ENCODE peak calls at places on chromosome 5, in five cellular contexts. R is heart right ventricle, J is IMR-90, N is PC-3, B is keratinocyte. Q is an unnamed sample. For H3K9me3, the result is how much of the 10 kb centered on the place peaks cover.

GRCh38 chr5:134438641-134439621 is 27.2 kb upstream of the CDKN2AIPNL start:
- DNase-seq in R (peak), J (peak), N (peak), B (peak), Q (peak)

GRCh38 chr5:41445937-41446563 is 64.4 kb downstream of the PLCXD3 start:
- DNase-seq in R (no peak), J (peak), N (no peak), B (no peak), Q (no peak)

GRCh38 chr5:1343315-1343751 is 1.6 kb downstream of the CLPTM1L start:
- DNase-seq in R (no peak), J (no peak), N (no peak), B (no peak), Q (no peak)

GRCh38 chr5:180604271-180604670 is 13.0 kb upstream of the SCGB3A1 start:
- DNase-seq in R (no peak), J (no peak), N (no peak), B (no peak), Q (peak)

GRCh38 chr5:143435207-143435657 is 31.7 kb upstream of the NR3C1 start:
- DNase-seq in R (no peak), J (peak), N (no peak), B (no peak), Q (no peak)

GRCh38 chr5:115309751-115310370 is 13.4 kb upstream of the CCDC112 start:
- DNase-seq in R (no peak), J (peak), N (peak), B (peak), Q (no peak)

GRCh38 chr5:178078197-178078995 is 34.9 kb upstream of the N4BP3 start:
- DNase-seq in R (no peak), J (peak), N (peak), B (no peak), Q (no peak)

GRCh38 chr5:81212211-81212687 is 20.9 kb upstream of the CKMT2 start:
- DNase-seq in R (no peak), J (no peak), N (no peak), B (no peak), Q (peak)

GRCh38 chr5:55427157-55427556 is 107.6 kb downstream of the PLPP1 start:
- DNase-seq in R (no peak), J (peak), N (peak), B (no peak), Q (peak)

GRCh38 chr5:81242906-81243436 is 9.8 kb downstream of the CKMT2 start:
- DNase-seq in R (no peak), J (no peak), N (no peak), B (no peak), Q (no peak)

GRCh38 chr5:173620784-173621183 is 4.3 kb upstream of the BOD1 start:
- DNase-seq in R (no peak), J (no peak), N (no peak), B (no peak), Q (no peak)

GRCh38 chr5:132095077-132095744 is 21.6 kb downstream of the CSF2 start:
- DNase-seq in R (no peak), J (no peak), N (no peak), B (no peak), Q (no peak)

GRCh38 chr5:39580702-39581498 is 156.1 kb upstream of the DAB2 start:
- DNase-seq in R (no peak), J (peak), N (no peak), B (no peak), Q (no peak)

GRCh38 chr5:149132474-149132873 is 8.8 kb upstream of the ABLIM3 start:
- DNase-seq in R (no peak), J (peak), N (no peak), B (no peak), Q (no peak)

GRCh38 chr5:107248065-107248695 is 422.6 kb downstream of the EFNA5 start:
- DNase-seq in R (peak), J (peak), N (peak), B (peak), Q (peak)

GRCh38 chr5:147398860-147399259 is 111.0 kb downstream of the DPYSL3 start:
- DNase-seq in R (no peak), J (no peak), N (no peak), B (no peak), Q (no peak)

GRCh38 chr5:144575736-144576135 is 405.1 kb downstream of the KCTD16 start:
- DNase-seq in R (no peak), J (no peak), N (no peak), B (no peak), Q (no peak)

GRCh38 chr5:2579126-2579525 is 172.4 kb downstream of the IRX2 start:
- DNase-seq in R (no peak), J (no peak), N (no peak), B (no peak), Q (no peak)

GRCh38 chr5:174520420-174521396 is 203.7 kb upstream of the MSX2 start:
- DNase-seq in R (no peak), J (peak), N (no peak), B (no peak), Q (peak)

GRCh38 chr5:178201221-178201926 is 3.0 kb upstream of the HNRNPAB start:
- DNase-seq in R (no peak), J (peak), N (no peak), B (no peak), Q (no peak)

GRCh38 chr5:139566611-139567010 is 5.5 kb downstream of the UBE2D2 start:
- DNase-seq in R (no peak), J (no peak), N (no peak), B (no peak), Q (no peak)

GRCh38 chr5:169547508-169547907 is 36.1 kb upstream of the SPDL1 start:
- DNase-seq in R (no peak), J (peak), N (peak), B (no peak), Q (no peak)

GRCh38 chr5:68344447-68345111 is 129.0 kb downstream of the PIK3R1 start:
- DNase-seq in R (no peak), J (peak), N (peak), B (no peak), Q (no peak)

GRCh38 chr5:173786296-173787187 is 101.6 kb upstream of the CPEB4 start:
- DNase-seq in R (no peak), J (no peak), N (no peak), B (no peak), Q (no peak)

GRCh38 chr5:168076561-168076991 is 214.9 kb upstream of the WWC1 start:
- DNase-seq in R (peak), J (peak), N (peak), B (no peak), Q (no peak)

GRCh38 chr5:33939863-33940262 is 3.7 kb downstream of the RXFP3 start:
- DNase-seq in R (no peak), J (peak), N (peak), B (no peak), Q (no peak)

GRCh38 chr5:180519098-180519497 is 24.9 kb downstream of the CNOT6 start:
- DNase-seq in R (no peak), J (peak), N (no peak), B (no peak), Q (no peak)

GRCh38 chr5:72018158-72018803 is 89.0 kb upstream of the MAP1B start:
- DNase-seq in R (peak), J (peak), N (peak), B (peak), Q (peak)

GRCh38 chr5:168159425-168159824 is 132.0 kb upstream of the WWC1 start:
- DNase-seq in R (no peak), J (no peak), N (no peak), B (no peak), Q (peak)

GRCh38 chr5:40578501-40579451 is 100.9 kb upstream of the PTGER4 start:
- DNase-seq in R (no peak), J (peak), N (peak), B (no peak), Q (no peak)

GRCh38 chr5:38783011-38783551 is 62.7 kb upstream of the OSMR start:
- DNase-seq in R (no peak), J (peak), N (peak), B (no peak), Q (no peak)

GRCh38 chr5:128644863-128645262 is 106.8 kb upstream of the FBN2 start:
- DNase-seq in R (no peak), J (peak), N (peak), B (no peak), Q (no peak)

GRCh38 chr5:136016945-136017530 is 11.8 kb upstream of the TGFBI start:
- DNase-seq in R (no peak), J (peak), N (peak), B (peak), Q (no peak)
- TF ChIP-seq CTCF in R (no peak), J (no peak), N (no peak), B (no peak), Q (no peak)

DNA sequence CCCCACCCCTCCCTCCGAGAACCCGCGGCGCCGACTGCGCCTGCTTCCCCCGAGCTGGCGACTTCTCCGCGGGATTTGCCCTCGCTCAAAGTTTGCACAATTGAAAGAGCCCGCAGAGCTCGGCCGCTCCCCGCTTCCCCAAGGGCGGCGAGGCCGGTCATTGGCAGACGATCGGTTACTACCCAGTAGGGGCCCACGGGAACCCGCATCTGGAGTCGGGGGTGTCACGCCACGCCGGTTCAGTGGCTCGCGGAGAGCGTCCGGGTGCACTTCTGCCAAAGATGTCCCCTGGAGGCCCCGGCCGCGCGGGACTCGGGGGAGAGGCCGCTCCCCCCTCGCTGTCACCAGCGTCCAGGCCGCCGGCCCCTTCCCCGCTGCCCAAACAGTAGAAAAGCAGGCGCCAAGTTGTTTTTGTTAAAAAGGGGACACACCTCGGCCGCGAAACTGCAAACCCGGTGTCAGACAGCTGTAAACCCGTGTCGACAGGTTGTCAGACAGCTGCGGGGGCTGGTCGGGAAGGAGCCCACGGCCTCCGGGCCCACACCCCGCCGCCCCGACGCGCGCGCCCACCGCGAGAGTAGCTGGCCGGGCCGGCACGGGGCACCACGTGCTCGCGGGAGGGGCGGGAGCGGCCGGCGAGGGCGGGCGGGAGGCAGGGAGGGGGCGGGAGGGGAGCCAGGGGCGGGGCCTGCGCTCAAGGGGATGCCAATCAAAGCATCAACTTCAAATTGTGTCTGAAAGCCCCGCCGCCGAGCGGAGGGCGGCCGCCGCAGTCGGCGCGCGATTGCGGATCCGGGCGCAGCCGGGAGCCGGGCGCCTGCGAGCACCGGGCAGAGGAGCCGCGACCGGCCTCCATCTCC is at the start of gene IRX1:
- DNase-seq in R (no peak), J (no peak), N (no peak), B (no peak), Q (no peak)
- H3K9me3 ChIP-seq in R (under half), J (under half), N (under half), B (under half), Q (under half)

GRCh38 chr5:87081511-87082372 is 185.9 kb upstream of the RASA1 start:
- DNase-seq in R (no peak), J (no peak), N (no peak), B (no peak), Q (no peak)
- H3K4me3 ChIP-seq in R (no peak), J (no peak), N (no peak), B (no peak), Q (no peak)

DNA sequence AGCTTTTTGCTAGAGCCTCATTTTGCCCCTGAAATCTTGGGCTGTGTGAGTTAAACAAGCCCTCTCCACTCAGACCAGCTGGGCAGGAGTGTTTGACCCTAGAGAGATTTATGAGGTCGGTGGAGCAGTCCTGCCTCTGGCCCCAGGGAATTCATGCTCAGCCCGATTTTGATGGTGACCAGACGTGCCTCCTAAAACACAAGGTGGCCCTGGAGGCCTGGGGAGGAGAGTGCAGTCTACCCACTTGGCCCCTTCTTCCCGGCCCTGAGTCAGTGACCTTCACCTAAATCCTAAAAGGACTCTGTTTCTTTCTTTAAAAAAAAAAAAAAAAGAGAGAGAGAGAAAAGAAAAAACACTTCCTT is 86.6 kb upstream of the SAP30L start:
- DNase-seq in R (no peak), J (no peak), N (no peak), B (no peak), Q (no peak)
- TF ChIP-seq CTCF in R (no peak), J (no peak), N (no peak), B (no peak), Q (no peak)

DNA sequence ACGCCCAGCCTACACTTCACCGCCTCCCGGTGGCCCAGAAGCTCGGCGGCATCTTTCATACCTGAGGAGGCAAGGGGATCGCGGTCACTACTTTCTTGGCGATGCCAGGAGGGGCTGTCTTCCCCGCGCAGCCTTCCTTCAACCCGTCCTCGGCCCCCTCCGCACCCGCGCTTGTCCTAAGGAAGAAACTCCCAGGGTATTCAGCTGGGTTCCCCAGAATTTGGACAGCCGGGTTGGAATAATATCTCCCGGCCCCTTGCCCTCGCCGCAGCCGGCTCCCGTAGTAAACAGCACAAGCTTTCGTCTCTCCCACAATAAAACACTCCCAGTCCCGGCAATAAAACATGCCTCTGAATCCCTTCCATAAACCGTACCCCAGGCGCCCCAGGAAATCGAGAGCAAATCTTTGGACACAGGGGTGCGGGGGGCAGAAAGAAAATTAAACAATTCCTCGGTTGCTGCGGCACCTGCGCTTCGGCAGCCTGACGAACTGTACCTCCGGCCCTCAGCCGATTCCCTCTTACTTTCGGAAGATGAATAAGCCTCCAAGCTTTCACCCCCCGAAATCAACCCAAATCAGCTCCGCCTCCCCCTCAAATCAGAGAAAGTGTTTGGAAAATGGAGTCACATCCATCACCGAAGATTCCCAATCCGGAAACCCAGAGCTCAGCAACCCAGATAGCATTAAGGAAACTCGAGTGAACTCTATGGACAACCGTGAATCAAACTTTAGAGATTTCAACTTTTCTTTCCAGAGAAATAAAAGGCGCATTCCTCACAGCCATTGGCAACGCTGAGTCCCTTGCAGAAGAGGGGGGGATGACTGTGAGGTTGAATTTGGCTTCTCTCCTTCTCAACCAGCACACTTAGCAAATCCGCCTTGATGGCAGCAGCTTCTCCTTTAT is 1.1 kb downstream of the OTP start:
- DNase-seq in R (no peak), J (no peak), N (no peak), B (no peak), Q (no peak)
- H3K9me3 ChIP-seq in R (under half), J (under half), N (under half), B (under half), Q (under half)

GRCh38 chr5:53934126-53934856 is 373.9 kb downstream of the NDUFS4 start:
- DNase-seq in R (no peak), J (peak), N (peak), B (no peak), Q (no peak)
- H3K4me3 ChIP-seq in R (no peak), J (no peak), N (no peak), B (no peak), Q (no peak)

GRCh38 chr5:64680289-64680688 is 10.0 kb upstream of the SHISAL2B start:
- DNase-seq in R (no peak), J (no peak), N (peak), B (no peak), Q (no peak)
- TF ChIP-seq CTCF in R (no peak), J (peak), N (peak), B (peak), Q (no peak)

GRCh38 chr5:121692163-121692562 is 159.5 kb upstream of the FTMT start:
- DNase-seq in R (no peak), J (no peak), N (no peak), B (no peak), Q (no peak)

GRCh38 chr5:121693864-121694263 is 157.8 kb upstream of the FTMT start:
- DNase-seq in R (no peak), J (no peak), N (peak), B (no peak), Q (no peak)

GRCh38 chr5:121688126-121688525 is 163.6 kb upstream of the FTMT start:
- DNase-seq in R (no peak), J (no peak), N (no peak), B (no peak), Q (no peak)

GRCh38 chr5:121695307-121695706 is 156.4 kb upstream of the FTMT start:
- DNase-seq in R (no peak), J (no peak), N (no peak), B (no peak), Q (no peak)

GRCh38 chr5:121691478-121691877 is 160.2 kb upstream of the FTMT start:
- DNase-seq in R (no peak), J (no peak), N (no peak), B (no peak), Q (no peak)
- H3K9me3 ChIP-seq in R (under half), J (under half), N (under half), B (under half), Q (under half)

GRCh38 chr5:83474986-83475385 is 3.4 kb downstream of the VCAN start:
- DNase-seq in R (no peak), J (no peak), N (peak), B (no peak), Q (no peak)

GRCh38 chr5:83473344-83474169 is 2.0 kb downstream of the VCAN start:
- DNase-seq in R (peak), J (peak), N (peak), B (no peak), Q (peak)

GRCh38 chr5:83476470-83476817 is 4.9 kb downstream of the VCAN start:
- DNase-seq in R (no peak), J (no peak), N (no peak), B (no peak), Q (no peak)

GRCh38 chr5:83474170-83474796 is 2.7 kb downstream of the VCAN start:
- DNase-seq in R (peak), J (peak), N (peak), B (no peak), Q (peak)

GRCh38 chr5:83475540-83476469 is 4.3 kb downstream of the VCAN start:
- DNase-seq in R (no peak), J (peak), N (peak), B (no peak), Q (no peak)
- H3K4me3 ChIP-seq in R (no peak), J (peak), N (peak), B (no peak), Q (no peak)

GRCh38 chr5:140870221-140871201 is 1.8 kb downstream of the PCDHA11 start:
- DNase-seq in R (no peak), J (no peak), N (no peak), B (no peak), Q (peak)

GRCh38 chr5:140869555-140869886 is 764 bp downstream of the PCDHA11 start:
- DNase-seq in R (no peak), J (no peak), N (no peak), B (no peak), Q (no peak)

DNA sequence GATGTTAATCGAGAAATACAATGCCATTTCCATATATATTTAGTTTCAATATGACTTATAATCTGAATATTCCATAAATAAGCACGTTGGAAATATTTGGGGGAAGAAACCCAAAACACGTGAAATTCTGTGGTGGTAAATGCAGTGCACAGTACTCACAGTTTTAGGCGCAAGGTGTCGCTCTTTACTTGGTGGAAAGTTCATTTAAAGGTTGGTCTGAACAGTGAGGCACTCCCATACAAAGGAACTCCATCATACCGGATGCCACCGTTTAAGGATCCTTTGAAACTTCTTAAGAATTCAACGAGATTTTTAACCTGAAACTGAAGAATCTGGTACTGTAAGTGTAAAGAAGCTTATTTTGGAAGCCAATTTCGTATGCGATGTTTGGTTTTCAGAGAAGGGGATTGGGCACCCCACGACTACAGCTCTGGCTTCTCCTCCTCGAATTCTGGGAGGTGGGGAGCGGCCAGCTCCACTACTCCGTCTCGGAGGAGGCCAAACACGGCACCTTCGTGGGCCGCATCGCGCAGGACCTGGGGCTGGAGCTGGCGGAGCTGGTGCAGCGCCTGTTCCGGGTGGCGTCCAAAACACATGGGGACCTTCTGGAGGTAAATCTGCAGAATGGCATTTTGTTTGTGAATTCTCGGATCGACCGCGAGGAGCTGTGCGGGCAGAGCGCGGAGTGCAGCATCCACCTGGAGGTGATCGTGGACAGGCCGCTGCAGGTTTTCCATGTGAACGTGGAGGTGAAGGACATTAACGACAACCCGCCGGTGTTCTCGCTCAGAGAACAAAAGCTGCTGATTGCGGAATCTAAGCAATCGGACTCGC is at the start of gene PCDHA11:
- DNase-seq in R (no peak), J (no peak), N (no peak), B (no peak), Q (no peak)
- TF ChIP-seq CTCF in R (peak), J (no peak), N (peak), B (peak), Q (peak)